ENCODE peak calls at places on chromosomes 16 and 17, in five cellular contexts. L is NCI-H2081, D is ascending aorta, J is cardiac fibroblast, G is adrenal gland. M is an unnamed sample.

GRCh38 chr17:28472871-28473497 is 460 bp upstream of the SLC13A2 start:
- DNase-seq in G (no peak), D (peak; percentile 27), J (no peak), L (no peak), M (no peak)

GRCh38 chr16:49471038-49471727 is 97.6 kb downstream of the C16orf78 start:
- DNase-seq in J (no peak), D (peak; percentile 52), G (no peak), L (no peak), M (no peak)

GRCh38 chr17:2194778-2195417 is 108.7 kb downstream of the SMG6 start:
- DNase-seq in L (no peak), J (peak; percentile 20), G (no peak), D (no peak), M (no peak)

GRCh38 chr17:69499301-69499700 is 84.8 kb downstream of the MAP2K6 start:
- DNase-seq in J (no peak), G (no peak), L (no peak), D (no peak), M (no peak)

GRCh38 chr17:76796081-76796480 is 58.2 kb downstream of the MFSD11 start:
- DNase-seq in G (no peak), D (no peak), L (no peak), J (no peak), M (no peak)

GRCh38 chr17:76381633-76382304 is 2.6 kb upstream of the SPHK1 start:
- DNase-seq in D (no peak), G (peak; percentile 30), L (no peak), J (peak; percentile 75), M (no peak)

GRCh38 chr16:86931410-86931941 is 353.1 kb downstream of the FOXL1 start:
- DNase-seq in J (peak; percentile 94), L (no peak), D (peak; percentile 80), G (peak; percentile 19), M (peak; percentile 46)

GRCh38 chr17:49616546-49617205 is 41.0 kb downstream of the NXPH3 start:
- DNase-seq in D (peak; percentile 82), J (peak; percentile 96), G (peak; percentile 23), L (no peak), M (no peak)

GRCh38 chr17:82257473-82257872 is 16.0 kb downstream of the CSNK1D start:
- DNase-seq in L (no peak), D (no peak), J (peak; percentile 49), G (no peak), M (no peak)

GRCh38 chr16:64532117-64532516 is 589.7 kb downstream of the CDH11 start:
- DNase-seq in G (no peak), J (no peak), D (no peak), L (no peak), M (no peak)

GRCh38 chr17:72173475-72174116 is 52.8 kb downstream of the SOX9 start:
- DNase-seq in D (no peak), G (no peak), J (no peak), L (peak; percentile 84), M (no peak)

GRCh38 chr17:7650509-7651096 is at the start of gene ATP1B2:
- DNase-seq in G (peak; percentile 82), J (peak; percentile 51), L (no peak), D (peak; percentile 73), M (peak; percentile 47)

GRCh38 chr17:59277031-59277430 is 54.4 kb upstream of the YPEL2 start:
- DNase-seq in D (no peak), J (no peak), L (no peak), G (no peak), M (no peak)

GRCh38 chr17:72120878-72121163 is at the start of gene SOX9:
- DNase-seq in D (peak; percentile 79), J (peak; percentile 98), L (peak; percentile 92), G (peak; percentile 82), M (peak; percentile 99)

GRCh38 chr16:23064642-23065041 is 84.6 kb downstream of the USP31 start:
- DNase-seq in G (no peak), D (no peak), J (peak; percentile 41), L (no peak), M (no peak)

GRCh38 chr17:33197342-33197741 is 95.8 kb downstream of the ASIC2 start:
- DNase-seq in J (no peak), G (no peak), L (no peak), D (no peak), M (no peak)

GRCh38 chr17:63578769-63579111 is 22.0 kb upstream of the TACO1 start:
- DNase-seq in D (no peak), J (no peak), L (no peak), G (no peak), M (no peak)

GRCh38 chr16:22313876-22314470 is 16.8 kb downstream of the POLR3E start:
- DNase-seq in J (no peak), D (peak; percentile 57), L (no peak), G (no peak), M (no peak)

GRCh38 chr17:64420143-64420670 is 28.7 kb upstream of the MILR1 start:
- DNase-seq in D (no peak), J (peak; percentile 88), L (peak; percentile 77), G (no peak), M (peak; percentile 91)

GRCh38 chr16:75761111-75761510 is 34.8 kb upstream of the CPHXL start:
- DNase-seq in L (no peak), G (no peak), D (no peak), J (peak; percentile 34), M (peak; percentile 32)

GRCh38 chr16:14372471-14372870 is 257.6 kb downstream of the PARN start:
- DNase-seq in D (no peak), J (no peak), L (no peak), G (no peak), M (no peak)

GRCh38 chr17:57226793-57227192 is 29.5 kb upstream of the MSI2 start:
- DNase-seq in J (no peak), D (no peak), G (no peak), L (no peak), M (no peak)

GRCh38 chr16:77236063-77236511 is 36.9 kb downstream of the SYCE1L start:
- DNase-seq in G (peak; percentile 86), D (peak; percentile 87), J (peak; percentile 86), L (peak; percentile 79), M (peak; percentile 84)

GRCh38 chr16:49834496-49835009 is 21.4 kb downstream of the ZNF423 start:
- DNase-seq in J (peak; percentile 79), L (no peak), G (peak; percentile 25), D (peak; percentile 88), M (no peak)

GRCh38 chr16:2023098-2023925 is 3.4 kb upstream of the NHERF2 start:
- DNase-seq in J (peak; percentile 90), G (peak; percentile 89), L (peak; percentile 87), D (peak; percentile 96), M (peak; percentile 89)

GRCh38 chr17:48413613-48414405 is 16.2 kb downstream of the SKAP1 start:
- DNase-seq in J (no peak), G (no peak), L (no peak), D (no peak), M (no peak)

GRCh38 chr16:84502075-84502474 is 2.4 kb downstream of the MEAK7 start:
- DNase-seq in D (no peak), J (no peak), L (no peak), G (no peak), M (peak; percentile 81)